ENCODE peak calls at places on chromosomes 7 and 10, in four cellular contexts. One of them, this sample, is unnamed.

GRCh38 chr7:2980406-2981102 is 63.1 kb downstream of the CARD11 start:
- DNase-seq in prostate gland: no peak
- DNase-seq in CD8-positive, alpha-beta T cell: no peak
- DNase-seq in pancreas: peak; percentile 44
- DNase-seq in this sample: no peak

GRCh38 chr7:154953006-154953684 is 49.8 kb downstream of the PAXIP1 start:
- DNase-seq in CD8-positive, alpha-beta T cell: peak; percentile 43
- DNase-seq in pancreas: peak; percentile 88
- DNase-seq in prostate gland: no peak
- DNase-seq in this sample: peak; percentile 29

GRCh38 chr7:96120856-96121255 is 201.0 kb downstream of the SLC25A13 start:
- DNase-seq in pancreas: no peak
- DNase-seq in prostate gland: no peak
- DNase-seq in CD8-positive, alpha-beta T cell: no peak
- DNase-seq in this sample: no peak

GRCh38 chr7:155009570-155010157 is 6.7 kb upstream of the PAXIP1 start:
- DNase-seq in pancreas: no peak
- DNase-seq in CD8-positive, alpha-beta T cell: no peak
- DNase-seq in prostate gland: no peak
- DNase-seq in this sample: no peak

GRCh38 chr10:61779950-61780659 is 117.4 kb downstream of the CABCOCO1 start:
- DNase-seq in CD8-positive, alpha-beta T cell: no peak
- DNase-seq in prostate gland: no peak
- DNase-seq in pancreas: no peak
- DNase-seq in this sample: peak; percentile 19

GRCh38 chr7:81161459-81162075 is 242.7 kb upstream of the SEMA3C start:
- DNase-seq in CD8-positive, alpha-beta T cell: no peak
- DNase-seq in pancreas: no peak
- DNase-seq in prostate gland: no peak
- DNase-seq in this sample: no peak

GRCh38 chr7:119127706-119128105 is 903.2 kb downstream of the ANKRD7 start:
- DNase-seq in CD8-positive, alpha-beta T cell: no peak
- DNase-seq in prostate gland: no peak
- DNase-seq in pancreas: no peak
- DNase-seq in this sample: no peak

GRCh38 chr10:35540296-35541164 is 64.6 kb upstream of the GJD4 start:
- DNase-seq in pancreas: no peak
- DNase-seq in prostate gland: no peak
- DNase-seq in CD8-positive, alpha-beta T cell: no peak
- DNase-seq in this sample: no peak

GRCh38 chr10:80596391-80597257 is 58.9 kb downstream of the SH2D4B start:
- DNase-seq in prostate gland: no peak
- DNase-seq in CD8-positive, alpha-beta T cell: no peak
- DNase-seq in pancreas: no peak
- DNase-seq in this sample: no peak

GRCh38 chr7:128390871-128391565 is 18.8 kb downstream of the IMPDH1 start:
- DNase-seq in pancreas: no peak
- DNase-seq in prostate gland: no peak
- DNase-seq in CD8-positive, alpha-beta T cell: no peak
- DNase-seq in this sample: no peak

GRCh38 chr7:50266893-50267386 is 37.6 kb upstream of the IKZF1 start:
- DNase-seq in CD8-positive, alpha-beta T cell: peak; percentile 44
- DNase-seq in pancreas: no peak
- DNase-seq in prostate gland: no peak
- DNase-seq in this sample: no peak

GRCh38 chr10:47361293-47361692 is 13.1 kb downstream of the RBP3 start:
- DNase-seq in CD8-positive, alpha-beta T cell: no peak
- DNase-seq in prostate gland: no peak
- DNase-seq in pancreas: peak; percentile 79
- DNase-seq in this sample: peak; percentile 19

GRCh38 chr10:126908729-126909526 is 3.7 kb downstream of the DOCK1 start:
- DNase-seq in prostate gland: no peak
- DNase-seq in CD8-positive, alpha-beta T cell: no peak
- DNase-seq in pancreas: no peak
- DNase-seq in this sample: no peak

GRCh38 chr10:118870467-118871243 is 115.9 kb upstream of the CACUL1 start:
- DNase-seq in CD8-positive, alpha-beta T cell: no peak
- DNase-seq in pancreas: no peak
- DNase-seq in prostate gland: no peak
- DNase-seq in this sample: no peak
- H3K27ac ChIP-seq in CD8-positive, alpha-beta T cell: no peak overlapping the region
- H3K27ac ChIP-seq in pancreas: no peak overlapping the region
- H3K27ac ChIP-seq in prostate gland: no peak overlapping the region
- H3K27ac ChIP-seq in this sample: peak overlapping the region; percentile 55

GRCh38 chr7:36117201-36117840 is 35.7 kb upstream of the EEPD1 start:
- DNase-seq in prostate gland: no peak
- DNase-seq in pancreas: no peak
- DNase-seq in CD8-positive, alpha-beta T cell: no peak
- DNase-seq in this sample: no peak

GRCh38 chr7:36112969-36113368 is 40.1 kb upstream of the EEPD1 start:
- DNase-seq in pancreas: no peak
- DNase-seq in CD8-positive, alpha-beta T cell: no peak
- DNase-seq in prostate gland: no peak
- DNase-seq in this sample: no peak

GRCh38 chr7:36115448-36116321 is 37.4 kb upstream of the EEPD1 start:
- DNase-seq in prostate gland: no peak
- DNase-seq in CD8-positive, alpha-beta T cell: no peak
- DNase-seq in pancreas: peak; percentile 84
- DNase-seq in this sample: peak; percentile 36

GRCh38 chr7:36116347-36117200 is 36.5 kb upstream of the EEPD1 start:
- DNase-seq in CD8-positive, alpha-beta T cell: no peak
- DNase-seq in prostate gland: no peak
- DNase-seq in pancreas: no peak
- DNase-seq in this sample: no peak

GRCh38 chr7:36114355-36114754 is 38.7 kb upstream of the EEPD1 start:
- DNase-seq in pancreas: no peak
- DNase-seq in prostate gland: no peak
- DNase-seq in CD8-positive, alpha-beta T cell: no peak
- DNase-seq in this sample: no peak
- H3K27ac ChIP-seq in pancreas: no peak overlapping the region
- H3K27ac ChIP-seq in prostate gland: no peak overlapping the region
- H3K27ac ChIP-seq in CD8-positive, alpha-beta T cell: no peak overlapping the region
- H3K27ac ChIP-seq in this sample: no peak overlapping the region

DNA sequence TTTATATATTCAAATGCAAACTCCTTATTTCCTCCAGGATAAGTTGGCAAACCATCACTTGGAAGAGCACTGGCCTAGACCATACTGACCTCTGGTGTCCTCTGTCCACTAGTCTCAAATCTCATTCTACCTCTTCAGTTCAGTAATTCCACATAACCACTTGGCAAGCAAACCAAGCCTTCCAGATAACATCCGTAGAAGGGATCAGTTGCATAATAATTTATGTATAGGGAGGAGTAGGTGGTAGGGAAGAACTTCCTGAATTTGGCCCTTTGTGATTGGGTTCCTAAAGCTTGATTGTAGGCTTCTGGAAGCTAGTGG is 55.0 kb downstream of the WAC start:
- DNase-seq in CD8-positive, alpha-beta T cell: no peak
- DNase-seq in pancreas: no peak
- DNase-seq in prostate gland: no peak
- DNase-seq in this sample: no peak
- H3K27ac ChIP-seq in CD8-positive, alpha-beta T cell: no peak overlapping the region
- H3K27ac ChIP-seq in pancreas: no peak overlapping the region
- H3K27ac ChIP-seq in prostate gland: no peak overlapping the region
- H3K27ac ChIP-seq in this sample: peak overlapping the region; percentile 6

DNA sequence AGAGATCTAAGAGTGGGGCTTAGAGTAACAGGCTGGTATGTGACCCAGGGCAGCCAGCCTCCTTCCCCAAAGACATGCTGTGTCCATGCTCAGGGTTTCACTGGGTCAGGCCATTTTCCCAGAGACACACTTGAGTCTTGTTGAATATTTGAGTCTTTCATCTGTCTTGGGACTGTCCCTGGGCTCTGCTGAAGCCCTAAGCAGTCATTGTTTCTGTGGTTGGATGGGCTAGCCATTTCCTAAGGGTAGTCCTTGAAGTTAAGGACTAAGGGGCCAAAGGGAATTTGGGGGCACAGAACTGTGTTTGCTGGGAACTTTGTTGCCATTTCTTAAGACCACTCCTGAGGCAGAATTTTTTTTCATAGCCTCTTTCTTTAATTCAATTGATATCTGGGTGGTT is 98.4 kb upstream of the SAMD8 start:
- DNase-seq in prostate gland: no peak
- DNase-seq in CD8-positive, alpha-beta T cell: no peak
- DNase-seq in pancreas: no peak
- DNase-seq in this sample: no peak
- H3K27ac ChIP-seq in prostate gland: no peak overlapping the region
- H3K27ac ChIP-seq in CD8-positive, alpha-beta T cell: no peak overlapping the region
- H3K27ac ChIP-seq in pancreas: no peak overlapping the region
- H3K27ac ChIP-seq in this sample: no peak overlapping the region

GRCh38 chr10:2986341-2986933 is 80.9 kb upstream of the PFKP start:
- DNase-seq in CD8-positive, alpha-beta T cell: no peak
- DNase-seq in prostate gland: peak; percentile 86
- DNase-seq in pancreas: no peak
- DNase-seq in this sample: no peak
- H3K27ac ChIP-seq in CD8-positive, alpha-beta T cell: no peak overlapping the region
- H3K27ac ChIP-seq in prostate gland: peak overlapping the region; percentile 76
- H3K27ac ChIP-seq in pancreas: no peak overlapping the region
- H3K27ac ChIP-seq in this sample: no peak overlapping the region

GRCh38 chr7:131066635-131067034 is 261.0 kb upstream of the MKLN1 start:
- DNase-seq in prostate gland: no peak
- DNase-seq in pancreas: no peak
- DNase-seq in CD8-positive, alpha-beta T cell: no peak
- DNase-seq in this sample: no peak
- H3K27ac ChIP-seq in prostate gland: peak overlapping the region; percentile 43
- H3K27ac ChIP-seq in pancreas: no peak overlapping the region
- H3K27ac ChIP-seq in CD8-positive, alpha-beta T cell: no peak overlapping the region
- H3K27ac ChIP-seq in this sample: no peak overlapping the region

This sample was measured in heart right ventricle.